ENCODE peak calls at places on chromosomes 11 and 22, in six cellular contexts. Y is activated CD4-positive, alpha-beta T cell treated with anti-CD3 and anti-CD28 coated beads, Interleukin-2, amount 10 ng/mL, durations not matched to agents 7 days and 5 days; E is stimulated activated CD8-positive, alpha-beta memory T cell treated with anti-CD3 and anti-CD28 coated beads, Interleukin-15, amount 100 ng/mL, for 24 hours; P is fibroblast of pulmonary artery; B is activated T-helper 1 cell treated with anti-CD3 and anti-CD28 coated beads, Interleukin-2, amount 50 U/mL, for 16 hours; O is activated CD8-positive, alpha-beta memory T cell treated with anti-CD3 and anti-CD28 coated beads, Interleukin-2, amount 50 U/mL, for 48 hours. K is an unnamed sample.

GRCh38 chr22:46354176-46354992 is 18.9 kb downstream of the TRMU start:
- DNase-seq in P (no peak), B (no peak), Y (no peak), O (no peak), E (no peak), K (no peak)

GRCh38 chr11:118401880-118402590 is 629 bp downstream of the ATP5MG start:
- DNase-seq in O (no peak), B (no peak), E (no peak), Y (no peak), P (peak; percentile 88), K (no peak)

GRCh38 chr11:128497057-128497957 is 90.1 kb downstream of the ETS1 start:
- DNase-seq in O (no peak), E (no peak), Y (no peak), P (peak; percentile 96), B (no peak), K (no peak)

GRCh38 chr11:123594921-123595320 is 59.5 kb downstream of the SCN3B start:
- DNase-seq in B (no peak), Y (no peak), O (no peak), E (no peak), P (no peak), K (no peak)

GRCh38 chr11:115458877-115459276 is 45.3 kb downstream of the CADM1 start:
- DNase-seq in E (no peak), B (no peak), P (no peak), O (no peak), Y (no peak), K (no peak)

GRCh38 chr11:131938321-131938751 is 567.9 kb downstream of the NTM start:
- DNase-seq in P (no peak), Y (no peak), E (no peak), O (no peak), B (no peak), K (no peak)

GRCh38 chr22:49243965-49244364 is 583.7 kb downstream of the BRD1 start:
- DNase-seq in B (no peak), E (no peak), Y (no peak), O (no peak), P (no peak), K (no peak)

GRCh38 chr22:23237201-23237798 is 57.0 kb downstream of the BCR start:
- DNase-seq in P (peak; percentile 41), O (no peak), E (no peak), B (no peak), Y (no peak), K (no peak)

GRCh38 chr11:78199015-78199652 is 10.4 kb downstream of the USP35 start:
- DNase-seq in P (no peak), Y (no peak), B (no peak), E (no peak), O (no peak), K (no peak)